ENCODE peak calls at places on chromosomes 6 and 20, in ten cellular contexts. One of them, this sample, is unnamed.

GRCh38 chr6:159313023-159313422 is 143.8 kb downstream of the FNDC1 start:
- DNase-seq in sigmoid colon: no peak
- DNase-seq in H1: no peak
- DNase-seq in endothelial cell of umbilical vein: no peak
- DNase-seq in ovary: no peak
- DNase-seq in stomach: no peak
- DNase-seq in uterus: no peak
- DNase-seq in breast epithelium: no peak
- DNase-seq in HepG2: no peak
- DNase-seq in body of pancreas: no peak
- DNase-seq in this sample: no peak

GRCh38 chr6:45477785-45478184 is 100.1 kb upstream of the SUPT3H start:
- DNase-seq in endothelial cell of umbilical vein: no peak
- DNase-seq in ovary: no peak
- DNase-seq in breast epithelium: no peak
- DNase-seq in H1: no peak
- DNase-seq in uterus: no peak
- DNase-seq in stomach: no peak
- DNase-seq in sigmoid colon: no peak
- DNase-seq in HepG2: no peak
- DNase-seq in body of pancreas: no peak
- DNase-seq in this sample: no peak

GRCh38 chr6:80173411-80173810 is 66.9 kb downstream of the BCKDHB start:
- DNase-seq in endothelial cell of umbilical vein: no peak
- DNase-seq in ovary: no peak
- DNase-seq in sigmoid colon: no peak
- DNase-seq in body of pancreas: no peak
- DNase-seq in uterus: no peak
- DNase-seq in stomach: no peak
- DNase-seq in HepG2: no peak
- DNase-seq in breast epithelium: no peak
- DNase-seq in H1: no peak
- DNase-seq in this sample: no peak

GRCh38 chr6:87870606-87871005 is 168.6 kb upstream of the AKIRIN2 start:
- DNase-seq in stomach: no peak
- DNase-seq in endothelial cell of umbilical vein: no peak
- DNase-seq in H1: no peak
- DNase-seq in HepG2: no peak
- DNase-seq in sigmoid colon: no peak
- DNase-seq in body of pancreas: no peak
- DNase-seq in breast epithelium: no peak
- DNase-seq in uterus: no peak
- DNase-seq in ovary: no peak
- DNase-seq in this sample: no peak

GRCh38 chr6:170222498-170223471 is 68.1 kb downstream of the DLL1 start:
- DNase-seq in body of pancreas: peak; percentile 9
- DNase-seq in ovary: no peak
- DNase-seq in uterus: no peak
- DNase-seq in breast epithelium: peak; percentile 59
- DNase-seq in stomach: no peak
- DNase-seq in HepG2: no peak
- DNase-seq in sigmoid colon: peak; percentile 54
- DNase-seq in H1: no peak
- DNase-seq in endothelial cell of umbilical vein: no peak
- DNase-seq in this sample: no peak

GRCh38 chr6:105798057-105798456 is 288.1 kb upstream of the PRDM1 start:
- DNase-seq in ovary: peak; percentile 59
- DNase-seq in stomach: no peak
- DNase-seq in HepG2: no peak
- DNase-seq in H1: no peak
- DNase-seq in endothelial cell of umbilical vein: no peak
- DNase-seq in body of pancreas: peak; percentile 18
- DNase-seq in breast epithelium: no peak
- DNase-seq in uterus: peak; percentile 56
- DNase-seq in sigmoid colon: peak; percentile 72
- DNase-seq in this sample: no peak

GRCh38 chr6:32945106-32945761 is 4.4 kb upstream of the HLA-DMB start:
- DNase-seq in uterus: no peak
- DNase-seq in ovary: no peak
- DNase-seq in body of pancreas: peak; percentile 43
- DNase-seq in sigmoid colon: no peak
- DNase-seq in H1: no peak
- DNase-seq in stomach: no peak
- DNase-seq in endothelial cell of umbilical vein: no peak
- DNase-seq in HepG2: no peak
- DNase-seq in breast epithelium: no peak
- DNase-seq in this sample: no peak

GRCh38 chr6:46940433-46941226 is 18.9 kb upstream of the ADGRF5 start:
- DNase-seq in stomach: no peak
- DNase-seq in sigmoid colon: no peak
- DNase-seq in uterus: no peak
- DNase-seq in endothelial cell of umbilical vein: no peak
- DNase-seq in body of pancreas: no peak
- DNase-seq in breast epithelium: no peak
- DNase-seq in H1: no peak
- DNase-seq in HepG2: no peak
- DNase-seq in ovary: no peak
- DNase-seq in this sample: no peak

GRCh38 chr6:161079566-161080262 is 88.1 kb downstream of the MAP3K4 start:
- DNase-seq in H1: no peak
- DNase-seq in endothelial cell of umbilical vein: no peak
- DNase-seq in HepG2: no peak
- DNase-seq in body of pancreas: no peak
- DNase-seq in ovary: no peak
- DNase-seq in sigmoid colon: no peak
- DNase-seq in stomach: no peak
- DNase-seq in uterus: no peak
- DNase-seq in breast epithelium: no peak
- DNase-seq in this sample: no peak

GRCh38 chr6:104573372-104573771 is 286.3 kb downstream of the HACE1 start:
- DNase-seq in ovary: no peak
- DNase-seq in H1: no peak
- DNase-seq in endothelial cell of umbilical vein: no peak
- DNase-seq in uterus: no peak
- DNase-seq in breast epithelium: no peak
- DNase-seq in HepG2: no peak
- DNase-seq in stomach: no peak
- DNase-seq in body of pancreas: no peak
- DNase-seq in sigmoid colon: no peak
- DNase-seq in this sample: no peak

GRCh38 chr6:33885121-33886057 is 81.6 kb upstream of the MLN start:
- DNase-seq in endothelial cell of umbilical vein: peak; percentile 5
- DNase-seq in HepG2: no peak
- DNase-seq in body of pancreas: no peak
- DNase-seq in H1: no peak
- DNase-seq in sigmoid colon: no peak
- DNase-seq in breast epithelium: no peak
- DNase-seq in ovary: no peak
- DNase-seq in stomach: no peak
- DNase-seq in uterus: peak; percentile 28
- DNase-seq in this sample: no peak

DNA sequence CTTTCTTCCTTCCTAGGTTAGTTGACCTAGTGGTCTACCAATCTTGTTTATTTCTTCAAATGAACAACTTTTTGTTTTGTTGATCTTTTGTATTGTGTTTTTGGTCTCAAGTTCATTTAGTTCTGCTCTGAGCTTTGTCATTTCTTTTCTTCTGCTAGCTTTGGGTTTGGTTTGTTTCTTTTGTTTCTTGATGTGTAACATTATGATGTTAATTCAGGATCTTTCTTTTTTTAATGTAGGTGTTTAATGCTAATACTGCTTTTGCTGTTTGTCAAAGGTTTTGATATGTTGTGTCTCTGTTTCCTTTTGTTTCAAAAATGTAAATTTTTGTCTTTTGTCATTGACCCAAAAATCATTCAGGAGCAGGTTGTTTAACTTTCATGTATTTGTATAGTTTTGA is 65.7 kb downstream of the ZC2HC1B start:
- DNase-seq in uterus: no peak
- DNase-seq in body of pancreas: no peak
- DNase-seq in sigmoid colon: no peak
- DNase-seq in stomach: no peak
- DNase-seq in endothelial cell of umbilical vein: no peak
- DNase-seq in ovary: no peak
- DNase-seq in breast epithelium: no peak
- DNase-seq in HepG2: no peak
- DNase-seq in H1: no peak
- DNase-seq in this sample: no peak
- TF ChIP-seq POLR2A in uterus: no peak
- TF ChIP-seq POLR2A in body of pancreas: no peak
- TF ChIP-seq POLR2A in sigmoid colon: no peak
- TF ChIP-seq POLR2A in stomach: no peak
- TF ChIP-seq POLR2A in endothelial cell of umbilical vein: no peak
- TF ChIP-seq POLR2A in ovary: no peak
- TF ChIP-seq POLR2A in breast epithelium: no peak
- TF ChIP-seq POLR2A in HepG2: no peak
- TF ChIP-seq POLR2A in H1: no peak
- TF ChIP-seq POLR2A in this sample: no peak

GRCh38 chr20:62951896-62952372 is 575 bp upstream of the SLC17A9 start:
- DNase-seq in breast epithelium: no peak
- DNase-seq in endothelial cell of umbilical vein: no peak
- DNase-seq in body of pancreas: no peak
- DNase-seq in HepG2: no peak
- DNase-seq in uterus: no peak
- DNase-seq in ovary: no peak
- DNase-seq in sigmoid colon: peak; percentile 63
- DNase-seq in stomach: no peak
- DNase-seq in H1: no peak
- DNase-seq in this sample: no peak

GRCh38 chr20:62953839-62954703 is 1.6 kb downstream of the SLC17A9 start:
- DNase-seq in sigmoid colon: peak; percentile 94
- DNase-seq in body of pancreas: peak; percentile 69
- DNase-seq in ovary: peak; percentile 86
- DNase-seq in HepG2: peak; percentile 95
- DNase-seq in stomach: peak; percentile 75
- DNase-seq in endothelial cell of umbilical vein: peak; percentile 69
- DNase-seq in H1: no peak
- DNase-seq in breast epithelium: peak; percentile 53
- DNase-seq in uterus: peak; percentile 52
- DNase-seq in this sample: peak; percentile 52

GRCh38 chr20:62952373-62953166 is at the start of gene SLC17A9:
- DNase-seq in uterus: peak; percentile 32
- DNase-seq in H1: no peak
- DNase-seq in body of pancreas: peak; percentile 65
- DNase-seq in stomach: peak; percentile 84
- DNase-seq in ovary: peak; percentile 51
- DNase-seq in endothelial cell of umbilical vein: peak; percentile 68
- DNase-seq in breast epithelium: no peak
- DNase-seq in sigmoid colon: peak; percentile 87
- DNase-seq in HepG2: peak; percentile 94
- DNase-seq in this sample: peak; percentile 22

GRCh38 chr20:62951143-62951895 is 1.2 kb upstream of the SLC17A9 start:
- DNase-seq in H1: no peak
- DNase-seq in body of pancreas: no peak
- DNase-seq in stomach: no peak
- DNase-seq in breast epithelium: no peak
- DNase-seq in ovary: no peak
- DNase-seq in uterus: no peak
- DNase-seq in endothelial cell of umbilical vein: no peak
- DNase-seq in sigmoid colon: no peak
- DNase-seq in HepG2: no peak
- DNase-seq in this sample: no peak

DNA sequence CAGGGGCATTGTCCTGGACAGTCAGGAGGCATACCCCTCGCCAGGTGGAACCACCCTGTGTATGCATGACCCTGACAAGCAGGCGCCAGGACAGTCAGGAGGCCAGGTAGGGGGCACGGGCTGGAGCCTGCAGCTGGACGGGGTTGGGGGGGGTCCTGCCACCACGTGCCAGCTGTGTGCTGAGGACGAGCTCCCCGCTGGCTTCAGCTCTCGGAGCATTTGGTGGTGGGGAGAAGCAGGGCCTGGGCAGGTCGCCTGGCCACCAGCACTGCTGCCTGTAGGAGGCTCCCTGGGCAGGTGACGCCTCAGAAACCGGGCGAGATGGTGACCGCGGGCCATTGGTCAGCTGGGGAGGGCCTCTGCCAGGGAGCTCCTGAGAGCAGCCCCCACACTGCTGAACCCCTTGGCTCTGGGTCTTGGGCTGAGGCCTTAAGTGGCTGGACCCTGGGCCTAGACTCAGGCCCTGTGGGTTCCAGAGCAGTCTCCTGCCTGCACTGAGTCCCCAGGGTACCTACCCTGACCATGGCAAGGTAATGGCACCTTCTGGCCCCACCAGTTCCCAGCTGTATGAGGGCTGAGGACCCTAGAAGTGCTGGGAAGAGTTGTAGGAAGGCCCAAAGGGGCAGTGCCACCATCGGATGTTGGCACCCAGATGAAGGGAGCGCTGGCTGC is 794 bp downstream of the SLC17A9 start:
- DNase-seq in HepG2: no peak
- DNase-seq in stomach: no peak
- DNase-seq in ovary: peak; percentile 44
- DNase-seq in endothelial cell of umbilical vein: peak; percentile 8
- DNase-seq in body of pancreas: no peak
- DNase-seq in uterus: no peak
- DNase-seq in H1: no peak
- DNase-seq in sigmoid colon: peak; percentile 68
- DNase-seq in breast epithelium: no peak
- DNase-seq in this sample: no peak
- TF ChIP-seq CTCF in HepG2: peak; percentile 49
- TF ChIP-seq CTCF in stomach: no peak
- TF ChIP-seq CTCF in ovary: no peak
- TF ChIP-seq CTCF in endothelial cell of umbilical vein: no peak
- TF ChIP-seq CTCF in body of pancreas: no peak
- TF ChIP-seq CTCF in uterus: no peak
- TF ChIP-seq CTCF in H1: no peak
- TF ChIP-seq CTCF in sigmoid colon: no peak
- TF ChIP-seq CTCF in breast epithelium: no peak
- TF ChIP-seq CTCF in this sample: no peak

DNA sequence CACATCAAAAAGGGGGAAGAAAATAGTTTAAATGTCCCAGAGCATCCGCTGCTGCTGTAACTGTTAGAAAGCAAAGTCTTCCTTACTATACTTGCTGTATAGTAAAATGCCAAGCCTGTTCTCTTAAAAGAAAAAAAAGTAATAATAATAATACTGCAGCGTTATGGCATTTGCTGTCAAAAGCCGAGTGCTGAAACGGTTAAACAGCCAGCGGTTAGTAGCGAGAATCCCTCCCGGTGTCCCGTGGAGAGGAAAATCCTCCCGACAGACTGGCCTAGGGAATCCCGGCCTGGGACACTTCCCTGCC is 19.5 kb upstream of the NFATC2 start:
- DNase-seq in endothelial cell of umbilical vein: no peak
- DNase-seq in ovary: no peak
- DNase-seq in HepG2: no peak
- DNase-seq in stomach: no peak
- DNase-seq in H1: no peak
- DNase-seq in breast epithelium: no peak
- DNase-seq in body of pancreas: no peak
- DNase-seq in sigmoid colon: no peak
- DNase-seq in uterus: peak; percentile 44
- DNase-seq in this sample: no peak
- H3K27me3 ChIP-seq in endothelial cell of umbilical vein: peaks cover 2% of the 10 kb centered on the region
- H3K27me3 ChIP-seq in ovary: no peaks in the 10 kb centered on the region
- H3K27me3 ChIP-seq in HepG2: peaks cover 60% of the 10 kb centered on the region
- H3K27me3 ChIP-seq in stomach: peaks cover 24% of the 10 kb centered on the region
- H3K27me3 ChIP-seq in H1: peaks cover 51% of the 10 kb centered on the region
- H3K27me3 ChIP-seq in breast epithelium: no peaks in the 10 kb centered on the region
- H3K27me3 ChIP-seq in body of pancreas: peaks cover 22% of the 10 kb centered on the region
- H3K27me3 ChIP-seq in sigmoid colon: no peaks in the 10 kb centered on the region
- H3K27me3 ChIP-seq in uterus: no peaks in the 10 kb centered on the region
- H3K27me3 ChIP-seq in this sample: peaks cover 4% of the 10 kb centered on the region

GRCh38 chr6:102389994-102390393 is 996.5 kb downstream of the GRIK2 start:
- DNase-seq in H1: no peak
- DNase-seq in stomach: no peak
- DNase-seq in endothelial cell of umbilical vein: no peak
- DNase-seq in HepG2: no peak
- DNase-seq in uterus: no peak
- DNase-seq in sigmoid colon: peak; percentile 57
- DNase-seq in body of pancreas: no peak
- DNase-seq in breast epithelium: no peak
- DNase-seq in ovary: no peak
- DNase-seq in this sample: no peak
- TF ChIP-seq POLR2A in H1: no peak
- TF ChIP-seq POLR2A in stomach: no peak
- TF ChIP-seq POLR2A in endothelial cell of umbilical vein: no peak
- TF ChIP-seq POLR2A in HepG2: no peak
- TF ChIP-seq POLR2A in uterus: no peak
- TF ChIP-seq POLR2A in sigmoid colon: no peak
- TF ChIP-seq POLR2A in body of pancreas: no peak
- TF ChIP-seq POLR2A in breast epithelium: no peak
- TF ChIP-seq POLR2A in ovary: no peak
- TF ChIP-seq POLR2A in this sample: no peak